ENCODE peak calls at places on chromosomes 16 and 17, in nine cellular contexts. One of them, this sample, is unnamed.

GRCh38 chr17:40290629-40291296 is 3.1 kb downstream of the CDC6 start:
- DNase-seq in colonic mucosa: peak; percentile 54
- DNase-seq in upper lobe of right lung: no peak
- DNase-seq in heart right ventricle: no peak
- DNase-seq in A673: peak; percentile 64
- DNase-seq in adrenal gland: peak; percentile 84
- DNase-seq in PC-9: peak; percentile 90
- DNase-seq in adipocyte: peak; percentile 97
- DNase-seq in CD4-positive, alpha-beta T cell: no peak
- DNase-seq in this sample: peak; percentile 59

GRCh38 chr17:78379134-78379497 is 667 bp downstream of the PGS1 start:
- DNase-seq in colonic mucosa: no peak
- DNase-seq in upper lobe of right lung: no peak
- DNase-seq in heart right ventricle: no peak
- DNase-seq in A673: no peak
- DNase-seq in adrenal gland: no peak
- DNase-seq in PC-9: no peak
- DNase-seq in adipocyte: peak; percentile 71
- DNase-seq in CD4-positive, alpha-beta T cell: no peak
- DNase-seq in this sample: no peak

GRCh38 chr16:87127061-87127765 is 190.0 kb downstream of the C16orf95 start:
- DNase-seq in colonic mucosa: no peak
- DNase-seq in upper lobe of right lung: no peak
- DNase-seq in heart right ventricle: peak; percentile 41
- DNase-seq in A673: no peak
- DNase-seq in adrenal gland: no peak
- DNase-seq in PC-9: no peak
- DNase-seq in adipocyte: peak; percentile 75
- DNase-seq in CD4-positive, alpha-beta T cell: no peak
- DNase-seq in this sample: no peak

GRCh38 chr17:68011199-68011665 is 15.0 kb upstream of the C17orf58 start:
- DNase-seq in colonic mucosa: peak; percentile 60
- DNase-seq in upper lobe of right lung: peak; percentile 83
- DNase-seq in heart right ventricle: peak; percentile 57
- DNase-seq in A673: no peak
- DNase-seq in adrenal gland: peak; percentile 74
- DNase-seq in PC-9: no peak
- DNase-seq in adipocyte: peak; percentile 48
- DNase-seq in CD4-positive, alpha-beta T cell: peak; percentile 39
- DNase-seq in this sample: no peak

GRCh38 chr16:4402439-4403132 is 13.8 kb downstream of the CORO7 start:
- DNase-seq in colonic mucosa: peak; percentile 82
- DNase-seq in upper lobe of right lung: peak; percentile 92
- DNase-seq in heart right ventricle: peak; percentile 89
- DNase-seq in A673: peak; percentile 84
- DNase-seq in adrenal gland: peak; percentile 93
- DNase-seq in PC-9: no peak
- DNase-seq in adipocyte: peak; percentile 93
- DNase-seq in CD4-positive, alpha-beta T cell: peak; percentile 62
- DNase-seq in this sample: no peak

GRCh38 chr17:29383687-29384086 is 6.5 kb upstream of the TAOK1 start:
- DNase-seq in colonic mucosa: no peak
- DNase-seq in upper lobe of right lung: no peak
- DNase-seq in heart right ventricle: no peak
- DNase-seq in A673: no peak
- DNase-seq in adrenal gland: peak; percentile 15
- DNase-seq in PC-9: no peak
- DNase-seq in adipocyte: peak; percentile 56
- DNase-seq in CD4-positive, alpha-beta T cell: no peak
- DNase-seq in this sample: no peak

GRCh38 chr16:19515765-19516164 is 6.1 kb downstream of the GDE1 start:
- DNase-seq in colonic mucosa: no peak
- DNase-seq in upper lobe of right lung: no peak
- DNase-seq in heart right ventricle: no peak
- DNase-seq in A673: no peak
- DNase-seq in adrenal gland: no peak
- DNase-seq in PC-9: no peak
- DNase-seq in adipocyte: no peak
- DNase-seq in CD4-positive, alpha-beta T cell: no peak
- DNase-seq in this sample: no peak

GRCh38 chr16:57950382-57950781 is 20.5 kb downstream of the CNGB1 start:
- DNase-seq in colonic mucosa: no peak
- DNase-seq in upper lobe of right lung: no peak
- DNase-seq in heart right ventricle: no peak
- DNase-seq in A673: peak; percentile 65
- DNase-seq in adrenal gland: no peak
- DNase-seq in PC-9: no peak
- DNase-seq in adipocyte: no peak
- DNase-seq in CD4-positive, alpha-beta T cell: no peak
- DNase-seq in this sample: no peak

GRCh38 chr16:19853973-19854876 is 30.4 kb downstream of the GPRC5B start:
- DNase-seq in colonic mucosa: no peak
- DNase-seq in upper lobe of right lung: no peak
- DNase-seq in heart right ventricle: no peak
- DNase-seq in A673: peak; percentile 17
- DNase-seq in adrenal gland: no peak
- DNase-seq in PC-9: no peak
- DNase-seq in adipocyte: no peak
- DNase-seq in CD4-positive, alpha-beta T cell: no peak
- DNase-seq in this sample: no peak

GRCh38 chr16:30340621-30341020 is 14.5 kb downstream of the CD2BP2 start:
- DNase-seq in colonic mucosa: peak; percentile 16
- DNase-seq in upper lobe of right lung: no peak
- DNase-seq in heart right ventricle: no peak
- DNase-seq in A673: no peak
- DNase-seq in adrenal gland: peak; percentile 52
- DNase-seq in PC-9: no peak
- DNase-seq in adipocyte: no peak
- DNase-seq in CD4-positive, alpha-beta T cell: no peak
- DNase-seq in this sample: no peak

GRCh38 chr16:48082516-48082915 is 73.3 kb downstream of the ABCC12 start:
- DNase-seq in colonic mucosa: no peak
- DNase-seq in upper lobe of right lung: no peak
- DNase-seq in heart right ventricle: no peak
- DNase-seq in A673: no peak
- DNase-seq in adrenal gland: no peak
- DNase-seq in PC-9: no peak
- DNase-seq in adipocyte: no peak
- DNase-seq in CD4-positive, alpha-beta T cell: no peak
- DNase-seq in this sample: no peak

GRCh38 chr16:83675136-83675535 is 132.6 kb upstream of the HSBP1 start:
- DNase-seq in colonic mucosa: no peak
- DNase-seq in upper lobe of right lung: no peak
- DNase-seq in heart right ventricle: no peak
- DNase-seq in A673: no peak
- DNase-seq in adrenal gland: no peak
- DNase-seq in PC-9: no peak
- DNase-seq in adipocyte: no peak
- DNase-seq in CD4-positive, alpha-beta T cell: no peak
- DNase-seq in this sample: no peak

GRCh38 chr17:64772845-64773299 is 110.8 kb upstream of the SMURF2 start:
- DNase-seq in colonic mucosa: no peak
- DNase-seq in upper lobe of right lung: no peak
- DNase-seq in heart right ventricle: no peak
- DNase-seq in A673: no peak
- DNase-seq in adrenal gland: no peak
- DNase-seq in PC-9: no peak
- DNase-seq in adipocyte: no peak
- DNase-seq in CD4-positive, alpha-beta T cell: no peak
- DNase-seq in this sample: no peak

GRCh38 chr16:77399546-77399945 is 35.3 kb downstream of the ADAMTS18 start:
- DNase-seq in colonic mucosa: no peak
- DNase-seq in upper lobe of right lung: no peak
- DNase-seq in heart right ventricle: no peak
- DNase-seq in A673: no peak
- DNase-seq in adrenal gland: no peak
- DNase-seq in PC-9: no peak
- DNase-seq in adipocyte: no peak
- DNase-seq in CD4-positive, alpha-beta T cell: no peak
- DNase-seq in this sample: no peak

GRCh38 chr16:79970551-79971236 is 370.2 kb upstream of the MAF start:
- DNase-seq in colonic mucosa: peak; percentile 20
- DNase-seq in upper lobe of right lung: no peak
- DNase-seq in heart right ventricle: peak; percentile 49
- DNase-seq in A673: peak; percentile 1
- DNase-seq in adrenal gland: peak; percentile 78
- DNase-seq in PC-9: no peak
- DNase-seq in adipocyte: peak; percentile 12
- DNase-seq in CD4-positive, alpha-beta T cell: no peak
- DNase-seq in this sample: no peak

GRCh38 chr17:45410144-45411091 is 22.3 kb downstream of the ARHGAP27 start:
- DNase-seq in colonic mucosa: peak; percentile 43
- DNase-seq in upper lobe of right lung: no peak
- DNase-seq in heart right ventricle: no peak
- DNase-seq in A673: no peak
- DNase-seq in adrenal gland: no peak
- DNase-seq in PC-9: no peak
- DNase-seq in adipocyte: no peak
- DNase-seq in CD4-positive, alpha-beta T cell: peak; percentile 45
- DNase-seq in this sample: no peak

GRCh38 chr17:57874434-57875108 is 24.7 kb upstream of the MRPS23 start:
- DNase-seq in colonic mucosa: peak; percentile 58
- DNase-seq in upper lobe of right lung: no peak
- DNase-seq in heart right ventricle: peak; percentile 72
- DNase-seq in A673: peak; percentile 99
- DNase-seq in adrenal gland: peak; percentile 89
- DNase-seq in PC-9: no peak
- DNase-seq in adipocyte: peak; percentile 97
- DNase-seq in CD4-positive, alpha-beta T cell: no peak
- DNase-seq in this sample: no peak

GRCh38 chr17:42853597-42853967 is 2.6 kb downstream of the AOC3 start:
- DNase-seq in colonic mucosa: no peak
- DNase-seq in upper lobe of right lung: peak; percentile 13
- DNase-seq in heart right ventricle: no peak
- DNase-seq in A673: no peak
- DNase-seq in adrenal gland: no peak
- DNase-seq in PC-9: no peak
- DNase-seq in adipocyte: no peak
- DNase-seq in CD4-positive, alpha-beta T cell: no peak
- DNase-seq in this sample: no peak

GRCh38 chr17:76155988-76156661 is 15.1 kb upstream of the FOXJ1 start:
- DNase-seq in colonic mucosa: no peak
- DNase-seq in upper lobe of right lung: peak; percentile 40
- DNase-seq in heart right ventricle: no peak
- DNase-seq in A673: no peak
- DNase-seq in adrenal gland: no peak
- DNase-seq in PC-9: no peak
- DNase-seq in adipocyte: no peak
- DNase-seq in CD4-positive, alpha-beta T cell: no peak
- DNase-seq in this sample: no peak

GRCh38 chr17:11814655-11815262 is 182.5 kb downstream of the ZNF18 start:
- DNase-seq in colonic mucosa: no peak
- DNase-seq in upper lobe of right lung: no peak
- DNase-seq in heart right ventricle: no peak
- DNase-seq in A673: no peak
- DNase-seq in adrenal gland: no peak
- DNase-seq in PC-9: no peak
- DNase-seq in adipocyte: no peak
- DNase-seq in CD4-positive, alpha-beta T cell: no peak
- DNase-seq in this sample: no peak

GRCh38 chr16:31842864-31843263 is 30.7 kb upstream of the ZNF267 start:
- DNase-seq in colonic mucosa: no peak
- DNase-seq in upper lobe of right lung: no peak
- DNase-seq in heart right ventricle: no peak
- DNase-seq in A673: no peak
- DNase-seq in adrenal gland: no peak
- DNase-seq in PC-9: no peak
- DNase-seq in adipocyte: no peak
- DNase-seq in CD4-positive, alpha-beta T cell: no peak
- DNase-seq in this sample: no peak
- H3K9me3 ChIP-seq in colonic mucosa: no peaks in the 10 kb centered on the region
- H3K9me3 ChIP-seq in upper lobe of right lung: no peaks in the 10 kb centered on the region
- H3K9me3 ChIP-seq in heart right ventricle: no peaks in the 10 kb centered on the region
- H3K9me3 ChIP-seq in A673: peaks cover 6% of the 10 kb centered on the region
- H3K9me3 ChIP-seq in adrenal gland: no peaks in the 10 kb centered on the region
- H3K9me3 ChIP-seq in PC-9: no peaks in the 10 kb centered on the region
- H3K9me3 ChIP-seq in adipocyte: peaks cover 17% of the 10 kb centered on the region
- H3K9me3 ChIP-seq in CD4-positive, alpha-beta T cell: peaks cover 9% of the 10 kb centered on the region
- H3K9me3 ChIP-seq in this sample: peaks cover 7% of the 10 kb centered on the region

GRCh38 chr17:52648995-52649394 is 490.5 kb upstream of the CA10 start:
- DNase-seq in colonic mucosa: peak; percentile 76
- DNase-seq in upper lobe of right lung: no peak
- DNase-seq in heart right ventricle: no peak
- DNase-seq in A673: no peak
- DNase-seq in adrenal gland: no peak
- DNase-seq in PC-9: no peak
- DNase-seq in adipocyte: no peak
- DNase-seq in CD4-positive, alpha-beta T cell: no peak
- DNase-seq in this sample: no peak

GRCh38 chr17:52653014-52653413 is 494.5 kb upstream of the CA10 start:
- DNase-seq in colonic mucosa: no peak
- DNase-seq in upper lobe of right lung: no peak
- DNase-seq in heart right ventricle: no peak
- DNase-seq in A673: no peak
- DNase-seq in adrenal gland: no peak
- DNase-seq in PC-9: no peak
- DNase-seq in adipocyte: no peak
- DNase-seq in CD4-positive, alpha-beta T cell: no peak
- DNase-seq in this sample: no peak

GRCh38 chr17:52647411-52647810 is 488.9 kb upstream of the CA10 start:
- DNase-seq in colonic mucosa: no peak
- DNase-seq in upper lobe of right lung: no peak
- DNase-seq in heart right ventricle: no peak
- DNase-seq in A673: no peak
- DNase-seq in adrenal gland: no peak
- DNase-seq in PC-9: no peak
- DNase-seq in adipocyte: no peak
- DNase-seq in CD4-positive, alpha-beta T cell: no peak
- DNase-seq in this sample: no peak
- H3K9me3 ChIP-seq in colonic mucosa: no peaks in the 10 kb centered on the region
- H3K9me3 ChIP-seq in upper lobe of right lung: no peaks in the 10 kb centered on the region
- H3K9me3 ChIP-seq in heart right ventricle: no peaks in the 10 kb centered on the region
- H3K9me3 ChIP-seq in A673: no peaks in the 10 kb centered on the region
- H3K9me3 ChIP-seq in adrenal gland: no peaks in the 10 kb centered on the region
- H3K9me3 ChIP-seq in PC-9: no peaks in the 10 kb centered on the region
- H3K9me3 ChIP-seq in adipocyte: no peaks in the 10 kb centered on the region
- H3K9me3 ChIP-seq in CD4-positive, alpha-beta T cell: no peaks in the 10 kb centered on the region
- H3K9me3 ChIP-seq in this sample: no peaks in the 10 kb centered on the region

GRCh38 chr16:31913668-31914067 is 40.1 kb downstream of the ZNF267 start:
- DNase-seq in colonic mucosa: no peak
- DNase-seq in upper lobe of right lung: no peak
- DNase-seq in heart right ventricle: no peak
- DNase-seq in A673: no peak
- DNase-seq in adrenal gland: no peak
- DNase-seq in PC-9: no peak
- DNase-seq in adipocyte: no peak
- DNase-seq in CD4-positive, alpha-beta T cell: no peak
- DNase-seq in this sample: no peak
- H3K9me3 ChIP-seq in colonic mucosa: peaks cover 15% of the 10 kb centered on the region
- H3K9me3 ChIP-seq in upper lobe of right lung: peaks cover 97% of the 10 kb centered on the region
- H3K9me3 ChIP-seq in heart right ventricle: peaks cover 100% of the 10 kb centered on the region
- H3K9me3 ChIP-seq in A673: peaks cover 92% of the 10 kb centered on the region
- H3K9me3 ChIP-seq in adrenal gland: peaks cover 42% of the 10 kb centered on the region
- H3K9me3 ChIP-seq in PC-9: peaks cover 94% of the 10 kb centered on the region
- H3K9me3 ChIP-seq in adipocyte: peaks cover 100% of the 10 kb centered on the region
- H3K9me3 ChIP-seq in CD4-positive, alpha-beta T cell: peaks cover 98% of the 10 kb centered on the region
- H3K9me3 ChIP-seq in this sample: peaks cover 96% of the 10 kb centered on the region

DNA sequence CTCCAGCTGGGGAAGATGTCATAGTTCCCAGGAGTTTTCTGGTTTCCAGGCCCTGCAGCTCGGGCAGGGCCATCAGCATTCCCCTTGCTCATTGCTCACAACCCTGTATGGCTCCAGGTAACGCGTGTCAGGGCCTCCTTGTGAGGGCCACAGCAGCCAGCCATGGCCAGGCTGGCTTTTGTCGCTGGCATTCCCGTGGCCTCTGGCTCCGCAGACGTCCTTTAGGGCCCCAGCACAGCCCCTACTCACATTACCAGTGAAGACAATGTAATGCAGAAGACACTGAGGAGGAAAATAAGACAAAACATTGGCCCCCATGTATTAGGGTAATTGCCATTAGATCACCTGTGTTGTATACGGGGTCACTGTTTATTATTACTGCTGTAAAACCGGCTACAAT is 1799.0 kb downstream of the TP53TG3F start:
- DNase-seq in colonic mucosa: no peak
- DNase-seq in upper lobe of right lung: no peak
- DNase-seq in heart right ventricle: no peak
- DNase-seq in A673: no peak
- DNase-seq in adrenal gland: no peak
- DNase-seq in PC-9: no peak
- DNase-seq in adipocyte: no peak
- DNase-seq in CD4-positive, alpha-beta T cell: no peak
- DNase-seq in this sample: no peak
- H3K9me3 ChIP-seq in colonic mucosa: peaks cover 7% of the 10 kb centered on the region
- H3K9me3 ChIP-seq in upper lobe of right lung: no peaks in the 10 kb centered on the region
- H3K9me3 ChIP-seq in heart right ventricle: no peaks in the 10 kb centered on the region
- H3K9me3 ChIP-seq in A673: peaks cover 35% of the 10 kb centered on the region
- H3K9me3 ChIP-seq in adrenal gland: no peaks in the 10 kb centered on the region
- H3K9me3 ChIP-seq in PC-9: no peaks in the 10 kb centered on the region
- H3K9me3 ChIP-seq in adipocyte: no peaks in the 10 kb centered on the region
- H3K9me3 ChIP-seq in CD4-positive, alpha-beta T cell: peaks cover 6% of the 10 kb centered on the region
- H3K9me3 ChIP-seq in this sample: no peaks in the 10 kb centered on the region

This sample was measured in Panc1.